ENCODE peak calls at places on chromosome 21, in ten cellular contexts. One of them, this sample, is unnamed.

GRCh38 chr21:37916795-37917142 is 512 bp upstream of the KCNJ6 start:
- DNase-seq in RPMI8226: peak
- DNase-seq in activated CD4-positive, alpha-beta T cell treated with anti-CD3 and anti-CD28 coated beads, Interleukin-2, amount 10 ng/mL, durations not matched to agents 7 days and 5 days: no peak
- DNase-seq in fibroblast of lung: no peak
- DNase-seq in AG09319: no peak
- DNase-seq in neural progenitor cell: peak
- DNase-seq in erythroblast: peak
- DNase-seq in stromal cell of bone marrow: no peak
- DNase-seq in AG20443: peak
- DNase-seq in anterior cingulate cortex: peak
- DNase-seq in this sample: no peak

GRCh38 chr21:31457675-31458074 is 113.6 kb upstream of the TIAM1 start:
- DNase-seq in AG20443: no peak
- DNase-seq in AG09319: no peak
- DNase-seq in anterior cingulate cortex: no peak
- DNase-seq in neural progenitor cell: peak
- DNase-seq in erythroblast: no peak
- DNase-seq in activated CD4-positive, alpha-beta T cell treated with anti-CD3 and anti-CD28 coated beads, Interleukin-2, amount 10 ng/mL, durations not matched to agents 7 days and 5 days: no peak
- DNase-seq in stromal cell of bone marrow: no peak
- DNase-seq in RPMI8226: no peak
- DNase-seq in fibroblast of lung: no peak
- DNase-seq in this sample: peak

GRCh38 chr21:45248893-45249381 is 38.8 kb downstream of the POFUT2 start:
- DNase-seq in RPMI8226: no peak
- DNase-seq in neural progenitor cell: peak
- DNase-seq in AG09319: no peak
- DNase-seq in activated CD4-positive, alpha-beta T cell treated with anti-CD3 and anti-CD28 coated beads, Interleukin-2, amount 10 ng/mL, durations not matched to agents 7 days and 5 days: no peak
- DNase-seq in AG20443: peak
- DNase-seq in anterior cingulate cortex: peak
- DNase-seq in fibroblast of lung: peak
- DNase-seq in stromal cell of bone marrow: peak
- DNase-seq in erythroblast: no peak
- DNase-seq in this sample: no peak

GRCh38 chr21:45547211-45547900 is 5.1 kb upstream of the SLC19A1 start:
- DNase-seq in RPMI8226: no peak
- DNase-seq in AG09319: no peak
- DNase-seq in neural progenitor cell: no peak
- DNase-seq in stromal cell of bone marrow: no peak
- DNase-seq in fibroblast of lung: no peak
- DNase-seq in activated CD4-positive, alpha-beta T cell treated with anti-CD3 and anti-CD28 coated beads, Interleukin-2, amount 10 ng/mL, durations not matched to agents 7 days and 5 days: no peak
- DNase-seq in AG20443: no peak
- DNase-seq in anterior cingulate cortex: no peak
- DNase-seq in erythroblast: no peak
- DNase-seq in this sample: no peak

GRCh38 chr21:42195378-42196031 is 23.4 kb upstream of the ABCG1 start:
- DNase-seq in erythroblast: no peak
- DNase-seq in AG20443: no peak
- DNase-seq in stromal cell of bone marrow: no peak
- DNase-seq in RPMI8226: no peak
- DNase-seq in neural progenitor cell: no peak
- DNase-seq in fibroblast of lung: no peak
- DNase-seq in anterior cingulate cortex: no peak
- DNase-seq in AG09319: no peak
- DNase-seq in activated CD4-positive, alpha-beta T cell treated with anti-CD3 and anti-CD28 coated beads, Interleukin-2, amount 10 ng/mL, durations not matched to agents 7 days and 5 days: no peak
- DNase-seq in this sample: no peak

GRCh38 chr21:33703750-33704606 is 61.7 kb downstream of the ITSN1 start:
- DNase-seq in AG20443: no peak
- DNase-seq in RPMI8226: no peak
- DNase-seq in neural progenitor cell: no peak
- DNase-seq in stromal cell of bone marrow: no peak
- DNase-seq in anterior cingulate cortex: no peak
- DNase-seq in AG09319: no peak
- DNase-seq in fibroblast of lung: no peak
- DNase-seq in activated CD4-positive, alpha-beta T cell treated with anti-CD3 and anti-CD28 coated beads, Interleukin-2, amount 10 ng/mL, durations not matched to agents 7 days and 5 days: no peak
- DNase-seq in erythroblast: no peak
- DNase-seq in this sample: no peak

GRCh38 chr21:17529648-17530047 is 16.8 kb downstream of the CXADR start:
- DNase-seq in stromal cell of bone marrow: no peak
- DNase-seq in anterior cingulate cortex: no peak
- DNase-seq in neural progenitor cell: no peak
- DNase-seq in erythroblast: no peak
- DNase-seq in AG09319: no peak
- DNase-seq in fibroblast of lung: no peak
- DNase-seq in AG20443: no peak
- DNase-seq in RPMI8226: no peak
- DNase-seq in activated CD4-positive, alpha-beta T cell treated with anti-CD3 and anti-CD28 coated beads, Interleukin-2, amount 10 ng/mL, durations not matched to agents 7 days and 5 days: no peak
- DNase-seq in this sample: no peak

GRCh38 chr21:17576080-17576835 is 36.4 kb downstream of the BTG3 start:
- DNase-seq in anterior cingulate cortex: no peak
- DNase-seq in activated CD4-positive, alpha-beta T cell treated with anti-CD3 and anti-CD28 coated beads, Interleukin-2, amount 10 ng/mL, durations not matched to agents 7 days and 5 days: no peak
- DNase-seq in erythroblast: no peak
- DNase-seq in RPMI8226: no peak
- DNase-seq in AG09319: no peak
- DNase-seq in fibroblast of lung: peak
- DNase-seq in stromal cell of bone marrow: no peak
- DNase-seq in AG20443: no peak
- DNase-seq in neural progenitor cell: no peak
- DNase-seq in this sample: no peak

GRCh38 chr21:37700641-37701202 is 215.5 kb downstream of the KCNJ6 start:
- DNase-seq in neural progenitor cell: peak
- DNase-seq in RPMI8226: peak
- DNase-seq in fibroblast of lung: peak
- DNase-seq in activated CD4-positive, alpha-beta T cell treated with anti-CD3 and anti-CD28 coated beads, Interleukin-2, amount 10 ng/mL, durations not matched to agents 7 days and 5 days: peak
- DNase-seq in stromal cell of bone marrow: peak
- DNase-seq in AG20443: peak
- DNase-seq in erythroblast: peak
- DNase-seq in AG09319: peak
- DNase-seq in anterior cingulate cortex: no peak
- DNase-seq in this sample: peak